ENCODE peak calls at places on chromosome 9, in eight cellular contexts. S is iPS DF 6.9; D is effector memory CD4-positive, alpha-beta T cell; K is tibial artery; F is spleen; A is neural progenitor cell; X is GM23248; T is DND-41. I is an unnamed sample.

GRCh38 chr9:130288393-130288792 is 22.8 kb downstream of the HMCN2 start:
- DNase-seq in S (no peak), D (no peak), K (no peak), F (no peak), A (no peak), X (no peak), T (no peak), I (no peak)

GRCh38 chr9:30944741-30945280 is 1439.6 kb upstream of the ACO1 start:
- DNase-seq in S (no peak), D (no peak), K (no peak), F (peak; percentile 66), A (no peak), X (no peak), T (no peak), I (no peak)

GRCh38 chr9:34338664-34339063 is 9.3 kb downstream of the NUDT2 start:
- DNase-seq in S (no peak), D (no peak), K (no peak), F (no peak), A (no peak), X (no peak), T (no peak), I (peak; percentile 30)

GRCh38 chr9:76902395-76902794 is 3.5 kb downstream of the PRUNE2 start:
- DNase-seq in S (no peak), D (no peak), K (no peak), F (no peak), A (no peak), X (no peak), T (no peak), I (no peak)

GRCh38 chr9:91246842-91247241 is 114.9 kb downstream of the AUH start:
- DNase-seq in S (no peak), D (no peak), K (no peak), F (no peak), A (peak; percentile 23), X (peak; percentile 28), T (no peak), I (no peak)

GRCh38 chr9:77659926-77660325 is 11.8 kb upstream of the GNA14 start:
- DNase-seq in S (no peak), D (no peak), K (no peak), F (no peak), A (peak; percentile 16), X (no peak), T (no peak), I (no peak)

GRCh38 chr9:96719538-96720315 is 58.2 kb downstream of the ZNF510 start:
- DNase-seq in S (no peak), D (no peak), K (no peak), F (no peak), A (no peak), X (no peak), T (no peak), I (no peak)

GRCh38 chr9:85723220-85723619 is 18.5 kb downstream of the AGTPBP1 start:
- DNase-seq in S (no peak), D (no peak), K (no peak), F (peak; percentile 83), A (peak; percentile 69), X (no peak), T (peak; percentile 39), I (no peak)

GRCh38 chr9:134293031-134293521 is 33.2 kb upstream of the RXRA start:
- DNase-seq in S (no peak), D (no peak), K (no peak), F (peak; percentile 61), A (no peak), X (no peak), T (no peak), I (no peak)

GRCh38 chr9:109856785-109857184 is 76.8 kb downstream of the PALM2AKAP2 start:
- DNase-seq in S (no peak), D (no peak), K (no peak), F (no peak), A (peak; percentile 9), X (peak; percentile 11), T (no peak), I (no peak)

GRCh38 chr9:801399-802071 is 40.0 kb upstream of the DMRT1 start:
- DNase-seq in S (no peak), D (no peak), K (no peak), F (no peak), A (no peak), X (peak; percentile 15), T (no peak), I (no peak)

GRCh38 chr9:87557996-87558395 is 60.3 kb downstream of the DAPK1 start:
- DNase-seq in S (no peak), D (no peak), K (no peak), F (no peak), A (no peak), X (no peak), T (no peak), I (no peak)

GRCh38 chr9:77647267-77647658 is 859 bp downstream of the GNA14 start:
- DNase-seq in S (no peak), D (no peak), K (no peak), F (no peak), A (no peak), X (no peak), T (no peak), I (no peak)

GRCh38 chr9:96048116-96048953 is 172.8 kb downstream of the ERCC6L2 start:
- DNase-seq in S (no peak), D (no peak), K (peak; percentile 75), F (peak; percentile 50), A (peak; percentile 80), X (no peak), T (no peak), I (no peak)

GRCh38 chr9:134664446-134664845 is 22.8 kb downstream of the COL5A1 start:
- DNase-seq in S (no peak), D (no peak), K (peak; percentile 48), F (no peak), A (no peak), X (no peak), T (no peak), I (no peak)

GRCh38 chr9:132622144-132622543 is 39.7 kb downstream of the BARHL1 start:
- DNase-seq in S (no peak), D (no peak), K (no peak), F (no peak), A (no peak), X (peak; percentile 5), T (no peak), I (no peak)

GRCh38 chr9:90842984-90843383 is 41.4 kb downstream of the SYK start:
- DNase-seq in S (no peak), D (no peak), K (no peak), F (peak; percentile 80), A (no peak), X (no peak), T (no peak), I (no peak)

GRCh38 chr9:130191068-130191748 is 19.0 kb downstream of the NCS1 start:
- DNase-seq in S (no peak), D (no peak), K (no peak), F (no peak), A (no peak), X (no peak), T (no peak), I (no peak)

GRCh38 chr9:6686396-6686795 is 40.9 kb upstream of the GLDC start:
- DNase-seq in S (no peak), D (no peak), K (no peak), F (no peak), A (no peak), X (peak; percentile 70), T (no peak), I (no peak)

GRCh38 chr9:82091610-82092009 is 103.0 kb downstream of the SPATA31D1 start:
- DNase-seq in S (no peak), D (no peak), K (no peak), F (no peak), A (no peak), X (no peak), T (no peak), I (no peak)
- H3K4me3 ChIP-seq in S (no peak overlapping the region), D (no peak overlapping the region), K (no peak overlapping the region), F (no peak overlapping the region), A (no peak overlapping the region), X (no peak overlapping the region), T (no peak overlapping the region), I (no peak overlapping the region)

GRCh38 chr9:93134740-93135444 is 841 bp upstream of the NINJ1 start:
- DNase-seq in S (no peak), D (no peak), K (no peak), F (peak; percentile 81), A (no peak), X (no peak), T (no peak), I (no peak)
- H3K4me1 ChIP-seq in S (peaks cover 8% of the 10 kb centered on the region), D (peaks cover 33% of the 10 kb centered on the region), K (peaks cover 44% of the 10 kb centered on the region), F (peaks cover 51% of the 10 kb centered on the region), A (peaks cover 13% of the 10 kb centered on the region), X (peaks cover 13% of the 10 kb centered on the region), T (peaks cover 30% of the 10 kb centered on the region), I (peaks cover 58% of the 10 kb centered on the region)

GRCh38 chr9:98185611-98186171 is 6.7 kb downstream of the CORO2A start:
- DNase-seq in S (no peak), D (no peak), K (no peak), F (peak; percentile 79), A (no peak), X (peak; percentile 20), T (no peak), I (no peak)

GRCh38 chr9:98186236-98186635 is 6.2 kb downstream of the CORO2A start:
- DNase-seq in S (no peak), D (no peak), K (no peak), F (no peak), A (no peak), X (no peak), T (no peak), I (no peak)

GRCh38 chr9:98182889-98183599 is 9.4 kb downstream of the CORO2A start:
- DNase-seq in S (no peak), D (no peak), K (no peak), F (peak; percentile 38), A (no peak), X (no peak), T (no peak), I (no peak)

GRCh38 chr9:98185021-98185567 is 7.3 kb downstream of the CORO2A start:
- DNase-seq in S (no peak), D (no peak), K (no peak), F (peak; percentile 65), A (no peak), X (no peak), T (no peak), I (no peak)

GRCh38 chr9:98184326-98184725 is 8.1 kb downstream of the CORO2A start:
- DNase-seq in S (no peak), D (no peak), K (no peak), F (no peak), A (no peak), X (no peak), T (no peak), I (no peak)
- H3K9me3 ChIP-seq in S (no peaks in the 10 kb centered on the region), D (no peaks in the 10 kb centered on the region), K (no peaks in the 10 kb centered on the region), F (no peaks in the 10 kb centered on the region), A (no peaks in the 10 kb centered on the region), X (no peaks in the 10 kb centered on the region), T (no peaks in the 10 kb centered on the region), I (no peaks in the 10 kb centered on the region)

GRCh38 chr9:33165263-33166151 is 1.6 kb downstream of the B4GALT1 start:
- DNase-seq in S (no peak), D (no peak), K (peak; percentile 78), F (peak; percentile 78), A (no peak), X (peak; percentile 87), T (peak; percentile 17), I (no peak)

GRCh38 chr9:33162721-33163311 is 4.3 kb downstream of the B4GALT1 start:
- DNase-seq in S (no peak), D (no peak), K (peak; percentile 87), F (no peak), A (no peak), X (peak; percentile 93), T (no peak), I (no peak)

GRCh38 chr9:33164138-33164809 is 2.9 kb downstream of the B4GALT1 start:
- DNase-seq in S (no peak), D (no peak), K (no peak), F (no peak), A (no peak), X (peak; percentile 53), T (peak; percentile 44), I (no peak)

GRCh38 chr9:33161589-33162132 is 5.5 kb downstream of the B4GALT1 start:
- DNase-seq in S (no peak), D (no peak), K (no peak), F (no peak), A (no peak), X (peak; percentile 42), T (no peak), I (no peak)

GRCh38 chr9:33163433-33164137 is 3.6 kb downstream of the B4GALT1 start:
- DNase-seq in S (no peak), D (no peak), K (no peak), F (peak; percentile 79), A (no peak), X (peak; percentile 7), T (no peak), I (no peak)
- H3K4me3 ChIP-seq in S (no peak overlapping the region), D (peak overlapping the region; percentile 95), K (peak overlapping the region; percentile 92), F (peak overlapping the region; percentile 19), A (no peak overlapping the region), X (peak overlapping the region; percentile 98), T (no peak overlapping the region), I (no peak overlapping the region)

I was measured in Karpas-422.